ENCODE peak calls at places on chromosomes 4 and X, in four cellular contexts. One of them, this sample, is unnamed. For H3K4me1, the result is how much of the 10 kb centered on the place peaks cover.

GRCh38 chr4:52001616-52002015 is 18.5 kb downstream of the LRRC66 start:
- DNase-seq in GM12878: no peak
- DNase-seq in K562: no peak
- DNase-seq in HepG2: no peak
- DNase-seq in this sample: no peak

GRCh38 chr4:48347282-48347921 is 6.1 kb downstream of the SLAIN2 start:
- DNase-seq in GM12878: no peak
- DNase-seq in K562: no peak
- DNase-seq in HepG2: no peak
- DNase-seq in this sample: no peak

GRCh38 chr4:122602277-122603142 is 18.4 kb downstream of the IL21 start:
- DNase-seq in GM12878: no peak
- DNase-seq in K562: peak
- DNase-seq in HepG2: peak
- DNase-seq in this sample: peak

GRCh38 chr4:10093273-10093621 is 23.4 kb downstream of the WDR1 start:
- DNase-seq in GM12878: no peak
- DNase-seq in K562: no peak
- DNase-seq in HepG2: no peak
- DNase-seq in this sample: no peak

GRCh38 chr4:16270654-16271328 is 44.5 kb upstream of the TAPT1 start:
- DNase-seq in GM12878: no peak
- DNase-seq in K562: peak
- DNase-seq in HepG2: peak
- DNase-seq in this sample: no peak

GRCh38 chrX:39729834-39730670 is 367.7 kb downstream of the BCOR start:
- DNase-seq in GM12878: no peak
- DNase-seq in K562: peak
- DNase-seq in HepG2: no peak
- DNase-seq in this sample: peak

GRCh38 chr4:38308728-38309315 is 348.6 kb downstream of the PTTG2 start:
- DNase-seq in GM12878: no peak
- DNase-seq in K562: no peak
- DNase-seq in HepG2: no peak
- DNase-seq in this sample: no peak

GRCh38 chr4:83252782-83253405 is 31.7 kb downstream of the COQ2 start:
- DNase-seq in GM12878: no peak
- DNase-seq in K562: peak
- DNase-seq in HepG2: peak
- DNase-seq in this sample: peak

GRCh38 chrX:39983715-39984114 is 114.0 kb downstream of the BCOR start:
- DNase-seq in GM12878: no peak
- DNase-seq in K562: no peak
- DNase-seq in HepG2: no peak
- DNase-seq in this sample: no peak

GRCh38 chr4:182832352-182833120 is 84.7 kb downstream of the DCTD start:
- DNase-seq in GM12878: no peak
- DNase-seq in K562: no peak
- DNase-seq in HepG2: peak
- DNase-seq in this sample: no peak
- TF ChIP-seq ZBTB33 in GM12878: no peak
- TF ChIP-seq ZBTB33 in K562: no peak
- TF ChIP-seq ZBTB33 in HepG2: no peak
- TF ChIP-seq ZBTB33 in this sample: no peak

GRCh38 chrX:29113221-29113620 is 526.0 kb downstream of the IL1RAPL1 start:
- DNase-seq in GM12878: no peak
- DNase-seq in K562: no peak
- DNase-seq in HepG2: no peak
- DNase-seq in this sample: no peak
- H3K4me1 ChIP-seq in GM12878: under half
- H3K4me1 ChIP-seq in K562: under half
- H3K4me1 ChIP-seq in HepG2: under half
- H3K4me1 ChIP-seq in this sample: under half

GRCh38 chr4:7042697-7043464 is at the start of gene TADA2B:
- DNase-seq in GM12878: peak
- DNase-seq in K562: peak
- DNase-seq in HepG2: peak
- DNase-seq in this sample: peak

GRCh38 chr4:7040760-7041159 is 2.4 kb upstream of the TADA2B start:
- DNase-seq in GM12878: no peak
- DNase-seq in K562: no peak
- DNase-seq in HepG2: no peak
- DNase-seq in this sample: no peak

GRCh38 chr4:7043521-7044414 is 596 bp downstream of the TADA2B start:
- DNase-seq in GM12878: no peak
- DNase-seq in K562: peak
- DNase-seq in HepG2: no peak
- DNase-seq in this sample: no peak

GRCh38 chr4:7041246-7041645 is 1.9 kb upstream of the TADA2B start:
- DNase-seq in GM12878: no peak
- DNase-seq in K562: no peak
- DNase-seq in HepG2: no peak
- DNase-seq in this sample: no peak

DNA sequence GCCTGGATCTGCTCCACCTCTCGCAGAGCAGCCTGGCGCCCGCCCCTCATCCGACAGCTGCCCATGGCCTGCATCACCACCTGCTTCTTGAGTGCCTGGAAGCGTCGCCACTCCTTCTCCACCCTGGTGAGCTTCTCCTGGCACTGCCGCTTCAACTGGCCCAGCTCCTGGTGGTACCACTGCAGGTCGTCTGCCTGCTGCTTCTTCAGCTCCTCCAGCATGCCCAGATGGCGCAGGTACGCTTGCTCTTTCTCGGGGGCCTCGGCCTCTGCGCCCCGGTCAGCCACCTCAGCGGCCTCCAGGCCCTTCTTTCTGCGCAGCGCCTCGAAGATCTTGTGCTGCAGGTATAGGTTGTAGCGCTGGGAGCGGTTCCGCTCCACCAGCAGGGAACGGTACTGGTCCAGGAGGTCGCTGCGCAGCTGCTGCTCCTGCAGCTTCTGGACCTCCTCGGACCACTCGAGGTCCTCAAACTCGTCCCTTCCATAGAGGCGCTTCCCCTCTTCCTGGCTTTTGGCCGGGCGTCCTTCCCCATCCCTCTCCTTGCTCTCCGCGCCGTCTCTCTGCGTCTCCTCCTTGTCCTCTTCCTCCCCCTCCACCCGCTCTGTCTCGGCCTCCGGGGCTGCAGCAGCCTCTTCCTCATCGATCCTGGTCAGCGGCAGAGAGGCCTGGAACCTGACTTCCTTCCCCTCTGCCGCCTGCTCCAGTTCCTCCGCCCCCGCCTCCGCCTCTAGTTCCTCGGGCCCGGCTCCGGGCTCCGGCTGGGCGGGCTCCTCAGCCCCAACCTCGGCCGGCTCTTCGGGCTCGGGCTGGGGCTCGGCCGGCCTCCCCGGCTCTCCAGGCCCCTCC is 1.1 kb upstream of the TADA2B start:
- DNase-seq in GM12878: no peak
- DNase-seq in K562: peak
- DNase-seq in HepG2: no peak
- DNase-seq in this sample: peak
- TF ChIP-seq NFIC in GM12878: no peak
- TF ChIP-seq NFIC in K562: no peak
- TF ChIP-seq NFIC in HepG2: no peak
- TF ChIP-seq NFIC in this sample: no peak

DNA sequence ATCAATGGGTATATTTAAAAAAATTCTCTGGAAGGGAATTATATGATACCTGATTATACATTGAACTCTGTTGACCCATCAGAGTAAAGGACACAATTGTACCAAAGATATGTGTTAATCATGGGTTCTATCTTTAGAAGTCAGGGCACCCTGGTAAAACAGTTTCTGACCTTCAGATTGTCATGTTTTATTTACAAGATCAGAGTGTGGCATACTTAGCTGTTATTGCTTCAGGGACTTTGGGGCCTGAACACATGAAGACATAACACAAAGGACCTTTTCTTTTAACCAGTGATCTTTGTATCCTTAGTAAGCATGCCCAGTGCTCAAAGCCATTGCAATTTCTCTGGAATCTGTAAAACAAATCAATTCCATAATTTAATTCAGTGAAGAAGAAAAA is 204.8 kb upstream of the RPS6KA3 start:
- DNase-seq in GM12878: no peak
- DNase-seq in K562: no peak
- DNase-seq in HepG2: peak
- DNase-seq in this sample: no peak
- TF ChIP-seq ZBTB33 in GM12878: no peak
- TF ChIP-seq ZBTB33 in K562: no peak
- TF ChIP-seq ZBTB33 in HepG2: no peak
- TF ChIP-seq ZBTB33 in this sample: no peak

GRCh38 chr4:113637823-113638691 is 123.5 kb downstream of the CAMK2D start:
- DNase-seq in GM12878: no peak
- DNase-seq in K562: no peak
- DNase-seq in HepG2: no peak
- DNase-seq in this sample: no peak

GRCh38 chr4:113639311-113639710 is 122.2 kb downstream of the CAMK2D start:
- DNase-seq in GM12878: no peak
- DNase-seq in K562: no peak
- DNase-seq in HepG2: no peak
- DNase-seq in this sample: no peak

GRCh38 chr4:113644398-113644797 is 117.1 kb downstream of the CAMK2D start:
- DNase-seq in GM12878: no peak
- DNase-seq in K562: no peak
- DNase-seq in HepG2: no peak
- DNase-seq in this sample: no peak

GRCh38 chr4:113643505-113643904 is 118.0 kb downstream of the CAMK2D start:
- DNase-seq in GM12878: no peak
- DNase-seq in K562: no peak
- DNase-seq in HepG2: no peak
- DNase-seq in this sample: no peak

GRCh38 chr4:113641025-113641431 is 120.5 kb downstream of the CAMK2D start:
- DNase-seq in GM12878: peak
- DNase-seq in K562: no peak
- DNase-seq in HepG2: peak
- DNase-seq in this sample: no peak
- H3K4me1 ChIP-seq in GM12878: half or more
- H3K4me1 ChIP-seq in K562: under half
- H3K4me1 ChIP-seq in HepG2: half or more
- H3K4me1 ChIP-seq in this sample: under half

GRCh38 chr4:177508662-177509061 is 66.4 kb upstream of the AGA start:
- DNase-seq in GM12878: no peak
- DNase-seq in K562: no peak
- DNase-seq in HepG2: no peak
- DNase-seq in this sample: no peak

GRCh38 chr4:177512646-177513045 is 70.4 kb upstream of the AGA start:
- DNase-seq in GM12878: no peak
- DNase-seq in K562: no peak
- DNase-seq in HepG2: no peak
- DNase-seq in this sample: no peak

GRCh38 chr4:177509346-177509745 is 67.1 kb upstream of the AGA start:
- DNase-seq in GM12878: no peak
- DNase-seq in K562: no peak
- DNase-seq in HepG2: no peak
- DNase-seq in this sample: no peak

DNA sequence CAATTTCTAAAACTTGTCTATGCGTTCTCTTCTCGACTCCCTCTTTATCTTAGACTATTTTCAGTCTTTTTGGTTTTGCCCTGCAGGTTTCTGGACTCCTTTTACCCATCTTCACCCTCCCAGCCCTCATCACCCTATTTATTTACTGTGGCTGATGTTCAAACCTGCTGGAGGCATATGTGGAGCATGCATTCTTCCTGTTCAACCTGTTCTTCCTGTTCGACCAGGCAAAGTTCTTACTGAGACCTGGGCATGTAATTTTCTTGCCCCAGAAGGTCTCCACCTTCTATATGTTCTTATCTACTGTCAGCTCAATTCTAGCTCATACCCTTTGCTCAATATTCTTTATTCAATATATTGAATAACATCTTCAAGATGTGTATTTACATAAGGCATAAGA is 69.4 kb upstream of the AGA start:
- DNase-seq in GM12878: no peak
- DNase-seq in K562: no peak
- DNase-seq in HepG2: no peak
- DNase-seq in this sample: no peak
- TF ChIP-seq NFIC in GM12878: no peak
- TF ChIP-seq NFIC in K562: no peak
- TF ChIP-seq NFIC in HepG2: no peak
- TF ChIP-seq NFIC in this sample: no peak

This sample was measured in SK-N-SH.